ENCODE peak calls at places on chromosomes 7 and 10, in ten cellular contexts. C is stomach, T is body of pancreas, W is AG09309, Q is NB4, F is endodermal cell, V is kidney epithelial cell, M is uterus, U is HL-60, K is choroid plexus epithelial cell. O is an unnamed sample.

GRCh38 chr10:60394444-60394843 is 4.8 kb upstream of the ANK3 start:
- DNase-seq in F (no peak), W (no peak), V (no peak), K (no peak), Q (peak; percentile 3), T (no peak), C (no peak), U (no peak), M (no peak), O (no peak)

GRCh38 chr7:128940494-128941322 is 3.0 kb downstream of the IRF5 start:
- DNase-seq in V (no peak), F (no peak), W (no peak), M (no peak), U (peak; percentile 93), C (peak; percentile 63), Q (peak; percentile 97), T (no peak), K (no peak), O (no peak)

GRCh38 chr7:129144834-129145668 is 544 bp downstream of the TSPAN33 start:
- DNase-seq in Q (no peak), W (no peak), T (peak; percentile 19), U (no peak), C (no peak), F (peak; percentile 62), M (no peak), K (no peak), V (no peak), O (no peak)

GRCh38 chr10:113959383-113959760 is 84.3 kb upstream of the ADRB1 start:
- DNase-seq in Q (no peak), V (no peak), W (no peak), C (peak; percentile 73), M (no peak), T (no peak), K (no peak), F (no peak), U (no peak), O (no peak)

GRCh38 chr10:68172324-68172723 is 59.6 kb downstream of the ATOH7 start:
- DNase-seq in M (no peak), T (no peak), K (no peak), F (no peak), U (no peak), Q (no peak), V (peak; percentile 61), C (no peak), W (no peak), O (no peak)

GRCh38 chr10:67550838-67551402 is 145.1 kb downstream of the CTNNA3 start:
- DNase-seq in T (peak; percentile 75), Q (no peak), K (no peak), U (no peak), F (peak; percentile 45), V (no peak), M (no peak), W (no peak), C (no peak), O (no peak)

GRCh38 chr7:98795741-98796493 is 73.9 kb downstream of the TMEM130 start:
- DNase-seq in W (no peak), U (no peak), C (no peak), K (no peak), F (no peak), Q (peak; percentile 73), V (no peak), M (no peak), T (no peak), O (no peak)

GRCh38 chr7:96679886-96680285 is 29.8 kb downstream of the SEM1 start:
- DNase-seq in Q (no peak), C (no peak), K (no peak), F (no peak), U (no peak), V (no peak), M (no peak), W (no peak), T (no peak), O (no peak)

GRCh38 chr7:41280491-41280890 is 422.4 kb downstream of the INHBA start:
- DNase-seq in W (no peak), U (no peak), C (no peak), V (no peak), K (no peak), M (no peak), Q (no peak), T (no peak), F (no peak), O (no peak)

GRCh38 chr7:11193131-11193867 is 219.6 kb downstream of the PHF14 start:
- DNase-seq in T (peak; percentile 34), W (peak; percentile 28), C (peak; percentile 54), K (peak; percentile 37), Q (no peak), U (no peak), M (no peak), V (no peak), F (peak; percentile 85), O (no peak)

GRCh38 chr10:98353105-98353504 is 61.9 kb downstream of the PYROXD2 start:
- DNase-seq in K (no peak), F (no peak), W (no peak), M (no peak), C (no peak), Q (no peak), U (no peak), V (no peak), T (no peak), O (no peak)

GRCh38 chr7:151756866-151757265 is 120.0 kb downstream of the PRKAG2 start:
- DNase-seq in M (no peak), U (no peak), K (no peak), F (no peak), W (no peak), Q (no peak), T (no peak), C (no peak), V (no peak), O (no peak)

GRCh38 chr10:132094581-132095234 is 29.0 kb downstream of the JAKMIP3 start:
- DNase-seq in C (peak; percentile 22), Q (no peak), K (no peak), M (no peak), W (no peak), F (peak; percentile 46), V (no peak), U (no peak), T (no peak), O (no peak)

GRCh38 chr7:42096681-42097637 is 140.1 kb downstream of the GLI3 start:
- DNase-seq in T (peak; percentile 30), F (no peak), Q (peak; percentile 59), K (peak; percentile 30), V (no peak), M (peak; percentile 60), C (peak; percentile 71), U (no peak), W (peak; percentile 47), O (no peak)

GRCh38 chr7:101870361-101871062 is 53.1 kb downstream of the CUX1 start:
- DNase-seq in V (no peak), U (no peak), F (peak; percentile 87), T (peak; percentile 30), M (no peak), Q (no peak), W (no peak), K (no peak), C (peak; percentile 31), O (no peak)
- H3K4me3 ChIP-seq in V (no peak overlapping the region), U (no peak overlapping the region), F (no peak overlapping the region), T (no peak overlapping the region), M (no peak overlapping the region), Q (no peak overlapping the region), W (no peak overlapping the region), K (no peak overlapping the region), C (peak overlapping the region; percentile 8), O (no peak overlapping the region)

GRCh38 chr7:43211276-43211675 is 98.8 kb downstream of the HECW1 start:
- DNase-seq in C (no peak), M (no peak), T (no peak), K (no peak), W (no peak), U (no peak), Q (no peak), V (no peak), F (peak; percentile 77), O (no peak)
- TF ChIP-seq CTCF in C (no peak), M (no peak), T (no peak), K (peak; percentile 27), W (no peak), U (no peak), Q (no peak), V (peak; percentile 40), F (peak; percentile 77), O (peak; percentile 40)

GRCh38 chr10:28681928-28682750 is 4.8 kb downstream of the BAMBI start:
- DNase-seq in K (no peak), M (no peak), W (no peak), T (no peak), F (no peak), U (no peak), Q (no peak), C (no peak), V (no peak), O (no peak)
- H3K4me3 ChIP-seq in K (no peak overlapping the region), M (no peak overlapping the region), W (no peak overlapping the region), T (no peak overlapping the region), F (peak overlapping the region; percentile 96), U (no peak overlapping the region), Q (no peak overlapping the region), C (no peak overlapping the region), V (no peak overlapping the region), O (no peak overlapping the region)

GRCh38 chr10:123757853-123758252 is 91.7 kb downstream of the GPR26 start:
- DNase-seq in T (no peak), C (no peak), V (no peak), F (no peak), W (no peak), K (no peak), M (no peak), U (no peak), Q (no peak), O (no peak)

GRCh38 chr10:123766012-123766411 is 99.9 kb downstream of the GPR26 start:
- DNase-seq in C (no peak), T (no peak), Q (no peak), U (no peak), M (no peak), W (no peak), V (no peak), F (no peak), K (no peak), O (no peak)

GRCh38 chr10:123759496-123760070 is 93.4 kb downstream of the GPR26 start:
- DNase-seq in W (no peak), M (no peak), T (no peak), U (no peak), C (no peak), K (no peak), V (no peak), Q (no peak), F (peak; percentile 57), O (no peak)

GRCh38 chr10:123761666-123762230 is 95.6 kb downstream of the GPR26 start:
- DNase-seq in Q (no peak), K (no peak), V (no peak), M (no peak), U (no peak), C (no peak), T (no peak), W (no peak), F (peak; percentile 44), O (no peak)

DNA sequence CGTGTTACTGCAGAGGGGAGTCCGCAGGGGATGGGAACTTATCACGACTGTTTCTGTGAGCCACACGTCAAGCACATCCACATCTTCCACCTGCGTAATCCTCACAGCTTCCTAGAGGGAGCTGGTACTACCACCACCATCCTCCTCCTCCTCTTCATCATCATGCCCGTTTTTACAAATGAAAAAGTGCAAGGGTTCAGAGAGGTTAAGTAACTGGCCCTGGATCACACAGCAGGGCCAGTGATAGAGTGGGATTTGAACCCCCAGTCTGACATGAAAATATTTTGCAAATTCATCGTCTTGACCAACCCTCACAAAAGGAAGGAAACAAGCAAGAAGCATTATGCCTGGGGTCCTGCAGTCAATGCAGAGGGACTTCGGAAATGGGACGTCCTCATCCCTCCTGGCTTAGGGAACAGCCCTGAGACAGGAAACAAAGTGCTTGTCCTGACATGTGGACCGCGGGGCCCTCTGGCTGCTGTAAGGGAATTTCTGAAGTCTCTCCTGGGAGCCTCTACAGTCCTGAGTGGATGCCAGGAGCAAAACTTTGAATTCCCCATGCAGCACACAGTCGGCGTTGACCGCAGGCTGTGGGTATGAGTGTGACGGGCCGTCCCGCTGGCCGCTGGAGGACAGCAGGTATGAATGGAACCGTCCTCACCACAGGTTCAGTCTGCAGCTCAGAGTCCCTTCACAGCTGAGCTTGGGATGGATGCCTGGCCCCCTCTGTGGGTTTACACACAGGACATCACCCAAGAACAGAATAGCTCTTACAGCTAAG is 94.7 kb downstream of the GPR26 start:
- DNase-seq in T (no peak), W (no peak), M (no peak), F (peak; percentile 43), K (no peak), Q (no peak), C (no peak), V (no peak), U (no peak), O (no peak)
- TF ChIP-seq CTCF in T (no peak), W (no peak), M (no peak), F (no peak), K (no peak), Q (no peak), C (no peak), V (no peak), U (no peak), O (no peak)

O was measured in HFF-Myc.